ENCODE peak calls at places on chromosomes 12 and 14, in seven cellular contexts. C is IMR-90, Z is SK-N-SH, I is K562, R is GM12878, W is H1, F is HepG2. A is an unnamed sample.

GRCh38 chr12:75862692-75863471 is 168.7 kb downstream of the PHLDA1 start:
- DNase-seq in C (peak; percentile 86), Z (no peak), I (no peak), R (no peak), W (no peak), F (peak; percentile 28), A (peak; percentile 84)

GRCh38 chr12:28066879-28067278 is 94.3 kb upstream of the PTHLH start:
- DNase-seq in C (no peak), Z (no peak), I (no peak), R (no peak), W (no peak), F (no peak), A (no peak)

GRCh38 chr12:26195641-26196423 is 459 bp downstream of the SSPN start:
- DNase-seq in C (peak; percentile 31), Z (peak; percentile 78), I (no peak), R (no peak), W (peak; percentile 64), F (no peak), A (no peak)

GRCh38 chr12:109795023-109795422 is 38.2 kb downstream of the TRPV4 start:
- DNase-seq in C (peak; percentile 66), Z (no peak), I (no peak), R (no peak), W (no peak), F (no peak), A (no peak)

GRCh38 chr12:70196732-70197361 is 46.4 kb upstream of the CNOT2 start:
- DNase-seq in C (no peak), Z (peak; percentile 2), I (no peak), R (no peak), W (no peak), F (no peak), A (no peak)

GRCh38 chr12:77847665-77848431 is 17.2 kb downstream of the NAV3 start:
- DNase-seq in C (peak; percentile 82), Z (no peak), I (no peak), R (peak; percentile 26), W (no peak), F (no peak), A (peak; percentile 59)

GRCh38 chr12:113591480-113591971 is 119.9 kb upstream of the LHX5 start:
- DNase-seq in C (no peak), Z (peak; percentile 72), I (peak; percentile 93), R (no peak), W (peak; percentile 62), F (no peak), A (no peak)

GRCh38 chr14:49303952-49304516 is 282.1 kb downstream of the RPS29 start:
- DNase-seq in C (peak; percentile 13), Z (no peak), I (no peak), R (no peak), W (peak; percentile 61), F (no peak), A (no peak)

GRCh38 chr14:102192840-102193502 is 53.3 kb downstream of the WDR20 start:
- DNase-seq in C (no peak), Z (peak; percentile 50), I (no peak), R (no peak), W (no peak), F (no peak), A (no peak)

GRCh38 chr14:35306114-35306513 is 13.9 kb downstream of the PSMA6 start:
- DNase-seq in C (no peak), Z (no peak), I (no peak), R (no peak), W (no peak), F (no peak), A (no peak)

GRCh38 chr14:24414077-24414476 is 15.3 kb downstream of the NYNRIN start:
- DNase-seq in C (no peak), Z (no peak), I (no peak), R (no peak), W (no peak), F (no peak), A (no peak)

GRCh38 chr12:111570090-111570961 is 28.8 kb downstream of the ATXN2 start:
- DNase-seq in C (peak; percentile 92), Z (no peak), I (peak; percentile 19), R (no peak), W (peak; percentile 8), F (no peak), A (peak; percentile 70)

DNA sequence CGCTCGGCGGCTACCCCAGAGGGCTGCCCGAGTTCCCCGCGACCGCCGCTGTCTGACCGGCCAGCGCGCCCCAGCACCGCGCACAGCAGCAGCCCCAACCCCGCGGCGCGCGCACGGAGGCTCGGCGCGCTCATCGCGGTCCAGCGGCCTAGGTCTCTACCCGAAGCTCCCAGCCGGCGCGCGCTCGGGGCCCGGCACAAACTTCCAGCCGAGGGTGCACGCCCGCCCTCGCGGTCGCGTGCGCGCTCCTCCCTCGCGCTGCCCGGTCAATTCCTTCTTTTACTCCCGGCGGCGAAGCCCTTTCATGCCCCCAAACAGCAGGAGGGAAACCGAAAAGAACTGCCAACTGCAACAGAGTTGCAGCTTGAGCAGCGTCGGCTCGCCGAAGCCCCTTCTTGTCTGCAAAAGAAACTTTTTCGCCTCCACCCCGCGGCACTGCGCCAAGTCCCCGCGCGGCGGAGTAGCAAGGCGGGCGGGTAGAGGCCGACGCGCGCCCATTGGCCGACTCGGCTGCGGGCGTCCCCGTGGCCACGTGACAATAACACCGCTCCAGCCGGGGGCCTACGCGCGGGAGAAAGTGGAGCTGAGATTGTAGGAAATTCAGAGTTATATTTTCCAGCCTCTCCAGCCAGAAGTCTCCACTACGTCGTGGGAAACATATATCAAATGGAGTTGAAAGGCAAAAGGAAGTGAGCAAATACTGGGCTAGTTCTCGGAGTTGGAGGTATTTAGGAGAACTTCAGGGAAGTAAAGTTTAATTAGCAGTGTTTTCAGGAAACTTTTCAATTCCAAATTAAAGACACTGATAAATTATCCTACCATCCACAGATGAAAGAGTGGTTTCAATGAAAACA is at the start of gene LRIG3:
- DNase-seq in C (peak; percentile 89), Z (peak; percentile 65), I (peak; percentile 27), R (no peak), W (peak; percentile 83), F (peak; percentile 76), A (peak; percentile 59)
- TF ChIP-seq CTCF in C (peak; percentile 1), Z (no peak), I (no peak), R (peak; percentile 7), W (no peak), F (peak; percentile 31), A (no peak)

DNA sequence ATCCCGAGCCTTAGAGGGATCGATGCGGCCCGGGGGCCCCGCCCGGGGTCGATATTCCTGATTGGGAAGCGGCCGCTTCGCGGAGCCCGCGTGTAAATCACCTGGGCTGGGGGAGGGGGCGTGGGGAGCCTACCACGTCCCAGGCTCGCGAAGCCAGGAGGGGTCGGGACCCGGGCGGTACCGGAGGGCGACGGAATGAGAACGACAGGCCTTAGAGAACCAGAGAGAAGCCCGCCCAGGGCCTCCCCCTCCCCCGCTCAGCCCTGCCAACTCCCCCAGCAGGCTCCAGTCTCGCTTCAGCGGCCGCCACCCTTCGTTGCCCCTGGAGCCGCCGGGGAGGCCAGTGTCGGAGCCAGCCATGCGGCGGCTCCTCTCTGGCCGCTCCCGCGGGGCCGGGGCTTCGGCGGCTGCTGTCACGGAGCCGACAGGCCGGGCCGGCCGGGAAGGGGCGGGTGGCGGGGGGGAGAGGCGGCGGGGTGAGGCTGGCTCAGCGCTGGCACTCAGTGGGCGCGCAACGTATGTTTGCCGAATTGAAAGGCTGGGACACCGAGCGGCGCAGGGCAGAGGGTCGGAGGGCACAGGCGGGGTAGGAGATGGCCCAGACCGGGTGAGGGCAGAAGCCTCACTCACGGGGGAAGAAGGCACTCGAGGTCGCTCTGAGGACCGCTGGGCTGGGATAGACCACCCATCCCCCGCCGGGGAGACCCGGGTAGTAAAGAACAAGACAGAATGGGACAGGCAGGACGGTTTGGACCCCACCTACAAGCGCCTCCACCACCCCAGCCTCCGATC is 1.4 kb upstream of the DNAJC22 start:
- DNase-seq in C (no peak), Z (peak; percentile 82), I (no peak), R (no peak), W (peak; percentile 67), F (no peak), A (no peak)
- H3K27me3 ChIP-seq in C (peaks cover 65% of the 10 kb centered on the region), Z (peaks cover 5% of the 10 kb centered on the region), I (peaks cover 27% of the 10 kb centered on the region), R (peaks cover 36% of the 10 kb centered on the region), W (peaks cover 95% of the 10 kb centered on the region), F (peaks cover 19% of the 10 kb centered on the region), A (no peaks in the 10 kb centered on the region)

GRCh38 chr14:43001729-43002128 is 1395.1 kb downstream of the LRFN5 start:
- DNase-seq in C (no peak), Z (no peak), I (no peak), R (no peak), W (no peak), F (no peak), A (no peak)
- TF ChIP-seq RAD21 in C (no peak), Z (no peak), I (no peak), R (no peak), W (no peak), F (no peak), A (no peak)

DNA sequence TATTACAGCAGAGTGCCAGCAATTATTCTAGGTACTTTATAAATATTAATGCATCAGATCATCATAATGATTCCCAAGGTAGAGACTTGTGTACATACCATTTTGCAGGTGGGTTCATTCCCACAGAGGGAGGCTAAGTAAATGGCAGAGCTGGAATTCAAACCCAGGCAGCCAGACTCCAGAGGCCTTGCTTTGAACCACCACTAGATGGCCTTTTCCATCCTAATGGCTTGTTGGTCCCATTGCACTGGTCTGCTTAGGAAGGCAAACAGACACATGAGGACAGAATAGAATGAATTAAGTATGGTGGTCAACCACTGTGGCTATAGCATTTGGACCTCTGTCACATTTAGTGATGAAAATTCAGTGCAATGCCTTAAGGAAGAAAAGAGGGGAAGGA is 158.7 kb downstream of the METTL25 start:
- DNase-seq in C (peak; percentile 4), Z (peak; percentile 1), I (no peak), R (no peak), W (no peak), F (peak; percentile 17), A (peak; percentile 22)
- TF ChIP-seq CTCF in C (peak; percentile 13), Z (peak; percentile 57), I (no peak), R (peak; percentile 59), W (peak; percentile 64), F (peak; percentile 61), A (peak; percentile 12)

DNA sequence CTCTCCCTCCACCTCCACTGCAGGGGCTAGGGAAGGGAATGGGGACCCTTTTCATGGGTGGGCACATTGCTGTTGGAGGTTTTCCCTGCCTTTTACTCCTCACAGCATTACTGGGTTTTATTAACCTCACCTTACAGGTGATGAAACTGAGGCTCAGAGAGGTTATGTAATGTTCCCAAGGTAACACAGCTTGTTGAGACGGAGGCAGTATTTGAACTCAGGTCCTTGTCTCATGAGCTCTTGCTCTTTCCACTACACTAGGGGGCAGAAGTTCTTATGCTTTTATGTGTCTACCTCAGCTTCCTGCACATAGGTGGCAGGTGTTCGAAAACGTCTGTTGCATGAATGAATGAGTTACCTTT is 11.7 kb downstream of the CISTR start:
- DNase-seq in C (no peak), Z (no peak), I (peak; percentile 29), R (no peak), W (no peak), F (no peak), A (no peak)
- H3K27me3 ChIP-seq in C (peaks cover 81% of the 10 kb centered on the region), Z (peaks cover 92% of the 10 kb centered on the region), I (peaks cover 60% of the 10 kb centered on the region), R (peaks cover 37% of the 10 kb centered on the region), W (peaks cover 80% of the 10 kb centered on the region), F (peaks cover 18% of the 10 kb centered on the region), A (no peaks in the 10 kb centered on the region)